ENCODE peak calls at places on chromosomes 16 and 17, in eight cellular contexts. T, J, C, Z, V, D, I and Y are unnamed samples.

GRCh38 chr16:23187341-23187740 is 4.8 kb downstream of the SCNN1G start:
- DNase-seq in T (no peak), J (no peak), C (no peak), Z (no peak), V (no peak), D (no peak), I (no peak), Y (no peak)

GRCh38 chr17:28427372-28427771 is 21.4 kb upstream of the SLC46A1 start:
- DNase-seq in T (no peak), J (no peak), C (no peak), Z (no peak), V (no peak), D (no peak), I (no peak), Y (no peak)

GRCh38 chr17:31688704-31689103 is 170.3 kb downstream of the COPRS start:
- DNase-seq in T (no peak), J (no peak), C (no peak), Z (no peak), V (no peak), D (no peak), I (no peak), Y (no peak)

GRCh38 chr17:15926039-15926740 is 18.7 kb upstream of the ADORA2B start:
- DNase-seq in T (no peak), J (no peak), C (no peak), Z (no peak), V (no peak), D (no peak), I (no peak), Y (no peak)

GRCh38 chr16:16080465-16081065 is 131.1 kb downstream of the ABCC1 start:
- DNase-seq in T (no peak), J (no peak), C (no peak), Z (no peak), V (no peak), D (no peak), I (no peak), Y (no peak)

GRCh38 chr16:86042996-86043725 is 144.2 kb downstream of the IRF8 start:
- DNase-seq in T (no peak), J (no peak), C (no peak), Z (no peak), V (no peak), D (no peak), I (no peak), Y (no peak)

GRCh38 chr17:28327709-28328108 is 7.6 kb downstream of the IFT20 start:
- DNase-seq in T (no peak), J (no peak), C (no peak), Z (no peak), V (peak; percentile 26), D (no peak), I (no peak), Y (no peak)

GRCh38 chr17:8822401-8823035 is 23.4 kb upstream of the MFSD6L start:
- DNase-seq in T (no peak), J (no peak), C (no peak), Z (no peak), V (no peak), D (no peak), I (no peak), Y (no peak)

GRCh38 chr16:29729116-29729521 is 16.7 kb downstream of the C16orf54 start:
- DNase-seq in T (no peak), J (no peak), C (no peak), Z (no peak), V (peak; percentile 70), D (peak; percentile 47), I (no peak), Y (no peak)

GRCh38 chr16:12573300-12573699 is 230.4 kb downstream of the CPPED1 start:
- DNase-seq in T (no peak), J (no peak), C (peak; percentile 23), Z (no peak), V (no peak), D (no peak), I (no peak), Y (no peak)

GRCh38 chr17:47692137-47692894 is 1.6 kb upstream of the TBKBP1 start:
- DNase-seq in T (no peak), J (no peak), C (no peak), Z (no peak), V (no peak), D (no peak), I (no peak), Y (no peak)

GRCh38 chr16:10946308-10946707 is 1.9 kb downstream of the CLEC16A start:
- DNase-seq in T (no peak), J (no peak), C (no peak), Z (no peak), V (no peak), D (no peak), I (no peak), Y (no peak)

GRCh38 chr17:48767263-48767774 is 38.8 kb upstream of the HOXB13 start:
- DNase-seq in T (no peak), J (peak; percentile 1), C (no peak), Z (no peak), V (no peak), D (no peak), I (no peak), Y (no peak)

GRCh38 chr16:49193596-49193995 is 88.0 kb downstream of the CBLN1 start:
- DNase-seq in T (no peak), J (no peak), C (no peak), Z (no peak), V (no peak), D (no peak), I (no peak), Y (no peak)

GRCh38 chr16:88638323-88639230 is at the start of gene IL17C:
- DNase-seq in T (no peak), J (peak; percentile 76), C (peak; percentile 79), Z (no peak), V (no peak), D (no peak), I (no peak), Y (no peak)

GRCh38 chr16:57609541-57610401 is 18.7 kb upstream of the ADGRG1 start:
- DNase-seq in T (peak; percentile 19), J (no peak), C (peak; percentile 19), Z (no peak), V (no peak), D (no peak), I (peak; percentile 61), Y (no peak)

GRCh38 chr17:62676231-62676943 is 48.9 kb downstream of the MRC2 start:
- DNase-seq in T (no peak), J (peak; percentile 33), C (no peak), Z (no peak), V (no peak), D (no peak), I (no peak), Y (no peak)

GRCh38 chr16:73277066-73277465 is 229.1 kb upstream of the ZFHX3 start:
- DNase-seq in T (no peak), J (no peak), C (no peak), Z (no peak), V (no peak), D (no peak), I (no peak), Y (no peak)

GRCh38 chr16:81523387-81524115 is 78.9 kb downstream of the CMIP start:
- DNase-seq in T (no peak), J (no peak), C (no peak), Z (peak; percentile 18), V (peak; percentile 77), D (peak; percentile 74), I (no peak), Y (peak; percentile 46)

GRCh38 chr17:68131456-68131855 is 95.9 kb downstream of the KPNA2 start:
- DNase-seq in T (no peak), J (no peak), C (no peak), Z (no peak), V (no peak), D (no peak), I (no peak), Y (no peak)

GRCh38 chr16:9070295-9070694 is 21.1 kb upstream of the HAPSTR1 start:
- DNase-seq in T (no peak), J (no peak), C (no peak), Z (no peak), V (no peak), D (no peak), I (no peak), Y (no peak)

GRCh38 chr17:66952031-66952524 is 12.4 kb upstream of the CACNG4 start:
- DNase-seq in T (no peak), J (no peak), C (no peak), Z (no peak), V (peak; percentile 88), D (peak; percentile 32), I (no peak), Y (peak; percentile 28)

GRCh38 chr17:9037741-9038140 is 16.4 kb downstream of the NTN1 start:
- DNase-seq in T (no peak), J (no peak), C (no peak), Z (no peak), V (no peak), D (no peak), I (no peak), Y (no peak)

GRCh38 chr17:31394544-31394943 is 3.1 kb downstream of the RAB11FIP4 start:
- DNase-seq in T (no peak), J (no peak), C (peak; percentile 38), Z (no peak), V (peak; percentile 81), D (peak; percentile 66), I (no peak), Y (no peak)

GRCh38 chr17:56595831-56596740 is 2.6 kb downstream of the NOG start:
- DNase-seq in T (no peak), J (peak; percentile 24), C (no peak), Z (no peak), V (peak; percentile 8), D (peak; percentile 59), I (no peak), Y (no peak)

GRCh38 chr17:41965694-41966375 is 760 bp upstream of the CNP start:
- DNase-seq in T (peak; percentile 50), J (peak; percentile 68), C (peak; percentile 93), Z (peak; percentile 48), V (peak; percentile 36), D (peak; percentile 25), I (peak; percentile 62), Y (peak; percentile 89)

GRCh38 chr16:856811-857210 is 56.3 kb upstream of the GNG13 start:
- DNase-seq in T (no peak), J (no peak), C (no peak), Z (no peak), V (no peak), D (no peak), I (no peak), Y (no peak)

GRCh38 chr17:1498869-1499268 is 6.4 kb upstream of the MYO1C start:
- DNase-seq in T (no peak), J (no peak), C (no peak), Z (no peak), V (peak; percentile 31), D (peak; percentile 67), I (no peak), Y (no peak)

GRCh38 chr16:52547001-52547833 is at the start of gene TOX3:
- DNase-seq in T (no peak), J (peak; percentile 19), C (peak; percentile 75), Z (no peak), V (no peak), D (no peak), I (no peak), Y (peak; percentile 78)

GRCh38 chr17:17811381-17812210 is 25.2 kb downstream of the SREBF1 start:
- DNase-seq in T (no peak), J (no peak), C (no peak), Z (no peak), V (no peak), D (no peak), I (peak; percentile 46), Y (no peak)

GRCh38 chr17:69367298-69367697 is 40.4 kb upstream of the ABCA5 start:
- DNase-seq in T (no peak), J (no peak), C (no peak), Z (no peak), V (no peak), D (no peak), I (peak; percentile 8), Y (no peak)

GRCh38 chr17:48427598-48427997 is 2.4 kb downstream of the SKAP1 start:
- DNase-seq in T (peak; percentile 65), J (peak; percentile 50), C (no peak), Z (peak; percentile 44), V (no peak), D (no peak), I (peak; percentile 69), Y (no peak)

GRCh38 chr16:9797306-9797705 is 384.9 kb downstream of the GRIN2A start:
- DNase-seq in T (no peak), J (no peak), C (no peak), Z (no peak), V (peak; percentile 11), D (no peak), I (no peak), Y (no peak)

GRCh38 chr16:1991588-1992474 is 2.1 kb downstream of the SYNGR3 start:
- DNase-seq in T (peak; percentile 95), J (no peak), C (peak; percentile 99), Z (peak; percentile 100), V (peak; percentile 93), D (peak; percentile 66), I (peak; percentile 99), Y (peak; percentile 97)